ENCODE peak calls at places on chromosomes 4 and X, in nine cellular contexts. G, T, U, F, K, X, D, M and A are unnamed samples.

GRCh38 chrX:114650351-114650750 is 66.5 kb downstream of the HTR2C start:
- DNase-seq in G (no peak), T (no peak), U (no peak), F (no peak), K (peak), X (no peak), D (no peak), M (no peak), A (no peak)

GRCh38 chrX:154123241-154124219 is 20.5 kb upstream of the OPN1LW start:
- DNase-seq in G (peak), T (no peak), U (peak), F (peak), K (no peak), X (no peak), D (no peak), M (no peak), A (peak)

GRCh38 chr4:83716874-83717273 is 181.0 kb downstream of the GPAT3 start:
- DNase-seq in G (peak), T (no peak), U (no peak), F (no peak), K (peak), X (no peak), D (no peak), M (no peak), A (no peak)

GRCh38 chr4:42078184-42078801 is 74.2 kb downstream of the BEND4 start:
- DNase-seq in G (no peak), T (no peak), U (no peak), F (no peak), K (no peak), X (no peak), D (no peak), M (no peak), A (no peak)

GRCh38 chrX:68824152-68824433 is 4.7 kb upstream of the EFNB1 start:
- DNase-seq in G (no peak), T (no peak), U (no peak), F (no peak), K (no peak), X (no peak), D (no peak), M (no peak), A (no peak)

GRCh38 chrX:47278684-47279083 is 45.9 kb downstream of the USP11 start:
- DNase-seq in G (no peak), T (no peak), U (no peak), F (no peak), K (peak), X (no peak), D (no peak), M (no peak), A (no peak)

GRCh38 chr4:119715490-119716445 is 87.2 kb upstream of the PDE5A start:
- DNase-seq in G (no peak), T (no peak), U (no peak), F (peak), K (no peak), X (no peak), D (no peak), M (no peak), A (no peak)

GRCh38 chrX:22025751-22026150 is 6.4 kb upstream of the PHEX start:
- DNase-seq in G (peak), T (no peak), U (no peak), F (no peak), K (no peak), X (no peak), D (no peak), M (no peak), A (no peak)

GRCh38 chrX:54182864-54183613 is at the start of gene FAM120C:
- DNase-seq in G (peak), T (peak), U (peak), F (peak), K (peak), X (peak), D (peak), M (no peak), A (peak)

GRCh38 chr4:150256841-150257273 is 178.6 kb downstream of the DCLK2 start:
- DNase-seq in G (no peak), T (no peak), U (peak), F (peak), K (no peak), X (no peak), D (no peak), M (no peak), A (no peak)

GRCh38 chr4:173051697-173052096 is 116.9 kb upstream of the GALNT7 start:
- DNase-seq in G (peak), T (no peak), U (no peak), F (no peak), K (peak), X (no peak), D (no peak), M (no peak), A (no peak)

GRCh38 chr4:154583230-154583629 is 7.3 kb downstream of the FGA start:
- DNase-seq in G (no peak), T (no peak), U (no peak), F (no peak), K (no peak), X (no peak), D (no peak), M (no peak), A (no peak)

GRCh38 chr4:150242820-150243458 is 164.7 kb downstream of the DCLK2 start:
- DNase-seq in G (peak), T (no peak), U (peak), F (no peak), K (peak), X (peak), D (peak), M (peak), A (no peak)

GRCh38 chr4:82733636-82734035 is 65.0 kb downstream of the SCD5 start:
- DNase-seq in G (peak), T (no peak), U (no peak), F (no peak), K (peak), X (no peak), D (peak), M (no peak), A (no peak)

GRCh38 chr4:172245493-172245892 is 432.3 kb downstream of the GALNTL6 start:
- DNase-seq in G (no peak), T (no peak), U (no peak), F (no peak), K (peak), X (no peak), D (no peak), M (no peak), A (peak)

GRCh38 chr4:89110541-89110985 is 770 bp upstream of the TIGD2 start:
- DNase-seq in G (no peak), T (peak), U (no peak), F (no peak), K (no peak), X (no peak), D (peak), M (no peak), A (no peak)

GRCh38 chrX:136272325-136272724 is 21.1 kb upstream of the MAP7D3 start:
- DNase-seq in G (no peak), T (no peak), U (no peak), F (no peak), K (peak), X (no peak), D (no peak), M (no peak), A (no peak)

GRCh38 chr4:87567191-87567590 is 38.0 kb upstream of the SPARCL1 start:
- DNase-seq in G (no peak), T (no peak), U (no peak), F (no peak), K (no peak), X (no peak), D (no peak), M (no peak), A (no peak)

GRCh38 chrX:78237127-78237526 is 90.3 kb downstream of the CYSLTR1 start:
- DNase-seq in G (no peak), T (no peak), U (no peak), F (no peak), K (peak), X (no peak), D (no peak), M (no peak), A (no peak)

GRCh38 chr4:156388826-156389225 is 435.2 kb upstream of the CTSO start:
- DNase-seq in G (peak), T (no peak), U (no peak), F (no peak), K (peak), X (no peak), D (no peak), M (no peak), A (no peak)

GRCh38 chr4:141080668-141081067 is 52.6 kb downstream of the RNF150 start:
- DNase-seq in G (no peak), T (no peak), U (no peak), F (no peak), K (no peak), X (no peak), D (no peak), M (no peak), A (no peak)

GRCh38 chr4:26083987-26084386 is 170.0 kb downstream of the SMIM20 start:
- DNase-seq in G (peak), T (no peak), U (no peak), F (no peak), K (peak), X (no peak), D (no peak), M (peak), A (no peak)

GRCh38 chrX:152177497-152178269 is 39.3 kb upstream of the MAGEA10 start:
- DNase-seq in G (no peak), T (no peak), U (no peak), F (no peak), K (no peak), X (no peak), D (no peak), M (no peak), A (no peak)

GRCh38 chr4:138759508-138759907 is 256.1 kb upstream of the NOCT start:
- DNase-seq in G (no peak), T (no peak), U (no peak), F (no peak), K (no peak), X (no peak), D (no peak), M (no peak), A (no peak)

GRCh38 chr4:37993806-37994205 is 33.6 kb downstream of the PTTG2 start:
- DNase-seq in G (peak), T (no peak), U (no peak), F (no peak), K (no peak), X (no peak), D (no peak), M (no peak), A (no peak)

GRCh38 chrX:71095971-71096701 is 485 bp downstream of the FOXO4 start:
- DNase-seq in G (no peak), T (no peak), U (no peak), F (peak), K (peak), X (peak), D (peak), M (no peak), A (no peak)

GRCh38 chrX:65451663-65452062 is 82.9 kb downstream of the LAS1L start:
- DNase-seq in G (peak), T (no peak), U (peak), F (peak), K (peak), X (peak), D (peak), M (peak), A (no peak)

GRCh38 chr4:107908377-107908776 is 23.0 kb upstream of the CYP2U1 start:
- DNase-seq in G (no peak), T (no peak), U (no peak), F (no peak), K (no peak), X (no peak), D (no peak), M (no peak), A (no peak)

GRCh38 chr4:42531631-42532030 is 125.3 kb downstream of the ATP8A1 start:
- DNase-seq in G (no peak), T (no peak), U (no peak), F (no peak), K (no peak), X (no peak), D (no peak), M (no peak), A (no peak)

GRCh38 chr4:163372035-163372434 is 28.3 kb downstream of the NPY5R start:
- DNase-seq in G (no peak), T (no peak), U (no peak), F (no peak), K (no peak), X (no peak), D (no peak), M (no peak), A (no peak)

GRCh38 chr4:80471701-80472100 is 136.2 kb downstream of the CFAP299 start:
- DNase-seq in G (peak), T (no peak), U (no peak), F (peak), K (peak), X (peak), D (peak), M (no peak), A (peak)

GRCh38 chr4:73068496-73069337 is 799 bp downstream of the COX18 start:
- DNase-seq in G (peak), T (no peak), U (no peak), F (peak), K (peak), X (peak), D (no peak), M (peak), A (peak)

GRCh38 chr4:158877069-158877468 is 108.2 kb downstream of the FNIP2 start:
- DNase-seq in G (no peak), T (no peak), U (no peak), F (no peak), K (no peak), X (no peak), D (no peak), M (no peak), A (no peak)

GRCh38 chr4:384311-385010 is 46.8 kb downstream of the ZNF141 start:
- DNase-seq in G (no peak), T (no peak), U (no peak), F (no peak), K (no peak), X (no peak), D (no peak), M (no peak), A (no peak)

DNA sequence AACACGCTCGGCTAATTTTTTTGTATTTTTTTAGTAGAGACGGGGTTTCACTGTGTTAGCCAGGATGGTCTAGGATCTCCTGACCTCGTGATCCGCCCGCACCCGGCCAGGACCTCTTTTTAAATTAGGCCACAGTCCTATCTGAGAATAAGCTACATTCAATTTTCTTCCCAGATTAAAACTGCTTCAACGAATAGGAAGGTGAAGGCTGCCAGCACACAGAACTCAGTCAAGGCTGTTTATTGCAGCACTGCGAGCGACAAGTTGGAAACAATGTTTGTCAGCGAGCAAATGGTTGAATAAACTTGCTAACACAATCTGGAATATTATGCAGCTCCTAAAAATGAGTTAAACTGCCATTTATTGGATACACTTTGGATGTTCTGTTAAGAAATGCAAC is 1.9 kb downstream of the GRPEL1 start:
- DNase-seq in G (no peak), T (no peak), U (no peak), F (no peak), K (no peak), X (no peak), D (no peak), M (no peak), A (no peak)
- H3K4me3 ChIP-seq in G (no peak), T (no peak), U (no peak), F (no peak), K (no peak), X (no peak), D (no peak), M (no peak), A (peak)

GRCh38 chrX:133215747-133216146 is 2.4 kb downstream of the TFDP3 start:
- DNase-seq in G (peak), T (no peak), U (peak), F (peak), K (no peak), X (peak), D (no peak), M (no peak), A (peak)
- TF ChIP-seq CTCF in G (peak), T (no peak), U (peak), F (no peak), K (no peak), X (peak), D (no peak), M (peak), A (peak)

DNA sequence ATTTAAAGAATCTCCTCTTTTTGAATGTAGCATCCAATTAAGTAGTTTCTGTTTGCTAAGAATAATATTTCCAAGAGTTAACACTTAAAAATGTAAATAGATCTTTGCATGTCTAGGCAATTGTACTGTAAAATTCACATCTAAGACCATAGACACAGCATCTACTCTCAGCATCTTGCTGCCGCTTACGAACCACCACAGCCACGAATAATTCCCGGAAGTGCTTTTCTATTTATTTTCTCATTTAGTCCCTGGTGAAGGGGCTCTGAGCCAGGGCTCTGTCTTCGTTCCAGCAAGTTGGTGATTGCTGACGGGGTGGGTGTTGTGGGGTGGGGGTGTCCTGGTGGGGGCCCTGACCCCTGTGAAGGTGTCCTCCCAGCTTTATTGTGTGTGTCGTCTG is 1.5 kb downstream of the NSG1 start:
- DNase-seq in G (no peak), T (no peak), U (no peak), F (no peak), K (no peak), X (no peak), D (no peak), M (no peak), A (no peak)
- H3K4me3 ChIP-seq in G (no peak), T (no peak), U (peak), F (no peak), K (no peak), X (peak), D (no peak), M (no peak), A (no peak)

GRCh38 chr4:125314676-125315570 is at the start of gene FAT4:
- DNase-seq in G (peak), T (peak), U (peak), F (peak), K (peak), X (peak), D (peak), M (no peak), A (peak)

GRCh38 chr4:125317526-125317880 is 2.7 kb downstream of the FAT4 start:
- DNase-seq in G (peak), T (peak), U (peak), F (peak), K (peak), X (peak), D (peak), M (no peak), A (no peak)

GRCh38 chr4:125316391-125316780 is 1.6 kb downstream of the FAT4 start:
- DNase-seq in G (peak), T (peak), U (peak), F (peak), K (no peak), X (peak), D (peak), M (no peak), A (no peak)

GRCh38 chr4:125315571-125316390 is 1.0 kb downstream of the FAT4 start:
- DNase-seq in G (peak), T (no peak), U (peak), F (peak), K (peak), X (peak), D (peak), M (no peak), A (no peak)

DNA sequence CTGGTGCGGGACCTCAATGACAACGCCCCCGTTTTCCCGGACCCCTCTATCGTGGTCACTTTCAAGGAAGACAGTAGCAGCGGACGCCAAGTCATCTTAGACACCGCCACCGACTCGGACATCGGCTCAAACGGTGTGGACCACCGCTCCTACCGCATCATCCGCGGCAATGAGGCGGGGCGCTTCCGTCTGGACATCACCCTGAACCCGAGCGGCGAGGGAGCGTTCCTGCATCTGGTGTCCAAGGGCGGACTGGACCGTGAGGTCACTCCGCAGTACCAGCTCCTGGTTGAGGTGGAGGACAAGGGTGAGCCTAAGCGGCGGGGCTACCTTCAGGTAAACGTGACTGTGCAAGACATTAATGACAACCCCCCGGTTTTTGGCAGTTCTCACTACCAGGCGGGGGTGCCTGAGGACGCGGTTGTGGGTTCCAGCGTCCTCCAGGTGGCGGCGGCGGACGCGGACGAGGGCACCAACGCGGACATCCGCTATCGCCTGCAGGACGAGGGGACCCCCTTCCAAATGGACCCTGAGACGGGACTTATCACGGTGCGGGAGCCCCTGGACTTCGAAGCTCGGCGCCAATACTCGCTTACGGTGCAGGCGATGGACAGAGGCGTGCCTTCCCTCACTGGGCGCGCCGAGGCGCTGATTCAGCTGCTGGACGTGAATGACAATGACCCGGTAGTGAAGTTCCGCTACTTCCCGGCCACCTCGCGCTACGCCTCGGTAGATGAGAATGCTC is 2.2 kb downstream of the FAT4 start:
- DNase-seq in G (peak), T (no peak), U (peak), F (peak), K (peak), X (peak), D (peak), M (no peak), A (no peak)
- TF ChIP-seq CTCF in G (peak), T (no peak), U (peak), F (no peak), K (peak), X (peak), D (no peak), M (no peak), A (no peak)